ENCODE peak calls at places on chromosomes 4 and X, in seven cellular contexts. One of them, this sample, is unnamed.
A peak's percentile ranks its signal among the peaks of the same experiment; 100 is the strongest.

GRCh38 chr4:173325007-173325736 is 9.0 kb downstream of the HMGB2 start:
- DNase-seq in cardiac muscle cell: no peak
- DNase-seq in IMR-90: no peak
- DNase-seq in CD8-positive, alpha-beta T cell: no peak
- DNase-seq in effector memory CD4-positive, alpha-beta T cell: no peak
- DNase-seq in ovary: no peak
- DNase-seq in iPS DF 6.9: no peak
- DNase-seq in this sample: no peak

GRCh38 chrX:116409224-116409623 is 27.2 kb upstream of the SLC6A14 start:
- DNase-seq in cardiac muscle cell: no peak
- DNase-seq in IMR-90: no peak
- DNase-seq in CD8-positive, alpha-beta T cell: no peak
- DNase-seq in effector memory CD4-positive, alpha-beta T cell: no peak
- DNase-seq in ovary: no peak
- DNase-seq in iPS DF 6.9: no peak
- DNase-seq in this sample: no peak

GRCh38 chr4:112340048-112340447 is 42.9 kb downstream of the ALPK1 start:
- DNase-seq in cardiac muscle cell: no peak
- DNase-seq in IMR-90: no peak
- DNase-seq in CD8-positive, alpha-beta T cell: no peak
- DNase-seq in effector memory CD4-positive, alpha-beta T cell: no peak
- DNase-seq in ovary: no peak
- DNase-seq in iPS DF 6.9: no peak
- DNase-seq in this sample: no peak

GRCh38 chrX:54166915-54167314 is 16.1 kb downstream of the FAM120C start:
- DNase-seq in cardiac muscle cell: no peak
- DNase-seq in IMR-90: no peak
- DNase-seq in CD8-positive, alpha-beta T cell: no peak
- DNase-seq in effector memory CD4-positive, alpha-beta T cell: no peak
- DNase-seq in ovary: no peak
- DNase-seq in iPS DF 6.9: no peak
- DNase-seq in this sample: no peak

GRCh38 chrX:142251665-142252064 is 46.6 kb upstream of the MAGEC2 start:
- DNase-seq in cardiac muscle cell: no peak
- DNase-seq in IMR-90: no peak
- DNase-seq in CD8-positive, alpha-beta T cell: no peak
- DNase-seq in effector memory CD4-positive, alpha-beta T cell: no peak
- DNase-seq in ovary: no peak
- DNase-seq in iPS DF 6.9: no peak
- DNase-seq in this sample: no peak

GRCh38 chr4:36676139-36677050 is 395.0 kb downstream of the DTHD1 start:
- DNase-seq in cardiac muscle cell: no peak
- DNase-seq in IMR-90: no peak
- DNase-seq in CD8-positive, alpha-beta T cell: no peak
- DNase-seq in effector memory CD4-positive, alpha-beta T cell: no peak
- DNase-seq in ovary: no peak
- DNase-seq in iPS DF 6.9: no peak
- DNase-seq in this sample: no peak

GRCh38 chr4:8115916-8116315 is 42.7 kb downstream of the ABLIM2 start:
- DNase-seq in cardiac muscle cell: no peak
- DNase-seq in IMR-90: no peak
- DNase-seq in CD8-positive, alpha-beta T cell: peak; percentile 31
- DNase-seq in effector memory CD4-positive, alpha-beta T cell: no peak
- DNase-seq in ovary: no peak
- DNase-seq in iPS DF 6.9: no peak
- DNase-seq in this sample: no peak

GRCh38 chrX:143633530-143634372 is 2.1 kb downstream of the SLITRK4 start:
- DNase-seq in cardiac muscle cell: peak; percentile 25
- DNase-seq in IMR-90: no peak
- DNase-seq in CD8-positive, alpha-beta T cell: no peak
- DNase-seq in effector memory CD4-positive, alpha-beta T cell: no peak
- DNase-seq in ovary: no peak
- DNase-seq in iPS DF 6.9: no peak
- DNase-seq in this sample: no peak

GRCh38 chr4:188824553-188824952 is 685.3 kb downstream of the TRIML1 start:
- DNase-seq in cardiac muscle cell: no peak
- DNase-seq in IMR-90: no peak
- DNase-seq in CD8-positive, alpha-beta T cell: no peak
- DNase-seq in effector memory CD4-positive, alpha-beta T cell: no peak
- DNase-seq in ovary: no peak
- DNase-seq in iPS DF 6.9: no peak
- DNase-seq in this sample: no peak

GRCh38 chr4:48015216-48015615 is 1.3 kb downstream of the CNGA1 start:
- DNase-seq in cardiac muscle cell: no peak
- DNase-seq in IMR-90: no peak
- DNase-seq in CD8-positive, alpha-beta T cell: no peak
- DNase-seq in effector memory CD4-positive, alpha-beta T cell: no peak
- DNase-seq in ovary: no peak
- DNase-seq in iPS DF 6.9: no peak
- DNase-seq in this sample: no peak

GRCh38 chr4:67531349-67531748 is 14.0 kb downstream of the CENPC start:
- DNase-seq in cardiac muscle cell: no peak
- DNase-seq in IMR-90: no peak
- DNase-seq in CD8-positive, alpha-beta T cell: no peak
- DNase-seq in effector memory CD4-positive, alpha-beta T cell: no peak
- DNase-seq in ovary: no peak
- DNase-seq in iPS DF 6.9: no peak
- DNase-seq in this sample: no peak

GRCh38 chr4:110621839-110622751 is 782 bp downstream of the PITX2 start:
- DNase-seq in cardiac muscle cell: no peak
- DNase-seq in IMR-90: no peak
- DNase-seq in CD8-positive, alpha-beta T cell: no peak
- DNase-seq in effector memory CD4-positive, alpha-beta T cell: no peak
- DNase-seq in ovary: no peak
- DNase-seq in iPS DF 6.9: no peak
- DNase-seq in this sample: no peak

GRCh38 chr4:24792552-24792951 is 2.8 kb upstream of the SOD3 start:
- DNase-seq in cardiac muscle cell: no peak
- DNase-seq in IMR-90: no peak
- DNase-seq in CD8-positive, alpha-beta T cell: no peak
- DNase-seq in effector memory CD4-positive, alpha-beta T cell: no peak
- DNase-seq in ovary: no peak
- DNase-seq in iPS DF 6.9: no peak
- DNase-seq in this sample: no peak

GRCh38 chr4:23097251-23097650 is 404.5 kb downstream of the GBA3 start:
- DNase-seq in cardiac muscle cell: no peak
- DNase-seq in IMR-90: peak; percentile 44
- DNase-seq in CD8-positive, alpha-beta T cell: no peak
- DNase-seq in effector memory CD4-positive, alpha-beta T cell: no peak
- DNase-seq in ovary: no peak
- DNase-seq in iPS DF 6.9: no peak
- DNase-seq in this sample: no peak

GRCh38 chrX:39772057-39772832 is 325.5 kb downstream of the BCOR start:
- DNase-seq in cardiac muscle cell: peak; percentile 81
- DNase-seq in IMR-90: peak; percentile 55
- DNase-seq in CD8-positive, alpha-beta T cell: peak; percentile 57
- DNase-seq in effector memory CD4-positive, alpha-beta T cell: no peak
- DNase-seq in ovary: no peak
- DNase-seq in iPS DF 6.9: peak; percentile 47
- DNase-seq in this sample: no peak

GRCh38 chrX:151970661-151971060 is 3.8 kb downstream of the GABRE start:
- DNase-seq in cardiac muscle cell: no peak
- DNase-seq in IMR-90: peak; percentile 65
- DNase-seq in CD8-positive, alpha-beta T cell: no peak
- DNase-seq in effector memory CD4-positive, alpha-beta T cell: no peak
- DNase-seq in ovary: peak; percentile 56
- DNase-seq in iPS DF 6.9: no peak
- DNase-seq in this sample: no peak

DNA sequence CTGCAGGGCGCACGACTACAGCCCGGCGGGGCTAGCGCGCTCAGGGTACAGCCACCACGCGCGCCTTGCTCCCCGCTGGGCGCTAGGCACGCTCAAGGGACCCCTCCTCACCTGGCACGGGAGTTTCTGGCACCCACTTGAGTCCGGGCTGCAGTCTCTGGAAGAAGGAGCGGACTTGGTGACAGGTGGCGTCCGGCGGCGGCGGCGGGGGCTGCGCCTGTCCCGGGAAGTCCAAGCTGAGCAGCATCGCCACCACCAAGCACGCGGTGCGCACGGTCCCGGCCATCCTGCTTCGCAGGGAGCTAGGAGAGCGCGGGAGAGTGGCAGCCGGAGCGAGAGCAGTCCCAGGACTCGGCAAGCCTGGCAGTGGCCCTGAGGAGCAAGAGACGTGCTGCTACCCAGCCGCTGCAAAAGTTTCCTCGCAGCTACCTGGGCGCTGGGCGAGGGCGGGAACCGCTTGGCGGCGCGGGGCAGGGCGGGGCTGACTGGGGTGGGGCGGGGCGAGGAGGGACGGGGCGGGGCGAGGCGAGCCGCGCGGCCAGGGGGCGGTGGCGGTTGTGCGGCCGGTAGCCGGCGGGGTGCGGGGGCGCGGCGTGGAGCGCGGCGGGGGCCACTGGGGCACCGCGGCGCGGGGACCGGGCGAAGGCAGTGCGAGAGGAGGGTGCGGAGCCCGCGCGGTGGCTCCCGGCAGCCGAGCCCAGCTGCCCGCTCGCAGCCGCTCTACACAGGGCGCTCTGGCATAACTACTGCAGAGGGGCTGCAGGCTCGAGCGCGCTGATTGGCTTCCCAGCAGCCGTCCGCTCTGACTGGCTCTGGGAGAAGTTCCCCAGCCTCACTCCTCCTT is at the start of gene GPC3:
- DNase-seq in cardiac muscle cell: peak; percentile 92
- DNase-seq in IMR-90: peak; percentile 0
- DNase-seq in CD8-positive, alpha-beta T cell: peak; percentile 19
- DNase-seq in effector memory CD4-positive, alpha-beta T cell: peak; percentile 1
- DNase-seq in ovary: peak; percentile 67
- DNase-seq in iPS DF 6.9: peak; percentile 43
- DNase-seq in this sample: no peak
- H3K4me3 ChIP-seq in cardiac muscle cell: peak within 1 kb of the TSS; percentile 45
- H3K4me3 ChIP-seq in IMR-90: no peak within 1 kb of the TSS
- H3K4me3 ChIP-seq in CD8-positive, alpha-beta T cell: peak within 1 kb of the TSS; percentile 27
- H3K4me3 ChIP-seq in effector memory CD4-positive, alpha-beta T cell: peak within 1 kb of the TSS; percentile 37
- H3K4me3 ChIP-seq in ovary: peak within 1 kb of the TSS; percentile 34
- H3K4me3 ChIP-seq in iPS DF 6.9: peak within 1 kb of the TSS; percentile 46
- H3K4me3 ChIP-seq in this sample: peak within 1 kb of the TSS; percentile 56

GRCh38 chrX:19807414-19807813 is 80.0 kb downstream of the SH3KBP1 start:
- DNase-seq in cardiac muscle cell: no peak
- DNase-seq in IMR-90: no peak
- DNase-seq in CD8-positive, alpha-beta T cell: no peak
- DNase-seq in effector memory CD4-positive, alpha-beta T cell: no peak
- DNase-seq in ovary: no peak
- DNase-seq in iPS DF 6.9: no peak
- DNase-seq in this sample: no peak

GRCh38 chrX:19804168-19804567 is 83.2 kb downstream of the SH3KBP1 start:
- DNase-seq in cardiac muscle cell: no peak
- DNase-seq in IMR-90: no peak
- DNase-seq in CD8-positive, alpha-beta T cell: no peak
- DNase-seq in effector memory CD4-positive, alpha-beta T cell: no peak
- DNase-seq in ovary: no peak
- DNase-seq in iPS DF 6.9: no peak
- DNase-seq in this sample: no peak

GRCh38 chrX:19800821-19801220 is 86.6 kb downstream of the SH3KBP1 start:
- DNase-seq in cardiac muscle cell: no peak
- DNase-seq in IMR-90: no peak
- DNase-seq in CD8-positive, alpha-beta T cell: no peak
- DNase-seq in effector memory CD4-positive, alpha-beta T cell: no peak
- DNase-seq in ovary: no peak
- DNase-seq in iPS DF 6.9: no peak
- DNase-seq in this sample: no peak

GRCh38 chrX:19810370-19810769 is 77.0 kb downstream of the SH3KBP1 start:
- DNase-seq in cardiac muscle cell: no peak
- DNase-seq in IMR-90: no peak
- DNase-seq in CD8-positive, alpha-beta T cell: no peak
- DNase-seq in effector memory CD4-positive, alpha-beta T cell: no peak
- DNase-seq in ovary: no peak
- DNase-seq in iPS DF 6.9: no peak
- DNase-seq in this sample: no peak

GRCh38 chrX:19805054-19805690 is 82.2 kb downstream of the SH3KBP1 start:
- DNase-seq in cardiac muscle cell: no peak
- DNase-seq in IMR-90: no peak
- DNase-seq in CD8-positive, alpha-beta T cell: no peak
- DNase-seq in effector memory CD4-positive, alpha-beta T cell: no peak
- DNase-seq in ovary: no peak
- DNase-seq in iPS DF 6.9: no peak
- DNase-seq in this sample: no peak
- H3K4me1 ChIP-seq in cardiac muscle cell: peaks cover under 1% of the 10 kb centered on the region
- H3K4me1 ChIP-seq in IMR-90: no peaks in the 10 kb centered on the region
- H3K4me1 ChIP-seq in CD8-positive, alpha-beta T cell: peaks cover 41% of the 10 kb centered on the region
- H3K4me1 ChIP-seq in effector memory CD4-positive, alpha-beta T cell: peaks cover 16% of the 10 kb centered on the region
- H3K4me1 ChIP-seq in ovary: no peaks in the 10 kb centered on the region
- H3K4me1 ChIP-seq in iPS DF 6.9: no peaks in the 10 kb centered on the region
- H3K4me1 ChIP-seq in this sample: no peaks in the 10 kb centered on the region

DNA sequence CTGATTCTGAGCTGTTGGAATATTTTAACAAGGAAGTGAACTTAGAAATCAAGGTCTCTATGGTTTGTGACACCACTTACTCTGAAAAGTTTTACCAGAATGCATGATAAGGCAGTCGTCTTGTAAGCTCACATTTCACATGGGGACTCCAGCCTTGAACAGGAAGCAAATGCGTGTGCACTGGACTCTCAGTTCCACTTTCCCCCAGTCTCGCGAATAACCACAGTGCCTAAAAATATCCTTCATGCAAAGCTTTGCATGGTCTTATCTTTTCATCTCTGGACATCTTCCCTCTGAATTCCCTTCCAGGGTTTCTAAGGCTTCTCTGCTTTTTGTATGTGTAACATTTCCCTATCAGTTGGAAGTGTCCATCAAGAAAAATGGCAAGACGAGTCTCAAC is 581.8 kb downstream of the NLGN4X start:
- DNase-seq in cardiac muscle cell: no peak
- DNase-seq in IMR-90: no peak
- DNase-seq in CD8-positive, alpha-beta T cell: no peak
- DNase-seq in effector memory CD4-positive, alpha-beta T cell: no peak
- DNase-seq in ovary: no peak
- DNase-seq in iPS DF 6.9: no peak
- DNase-seq in this sample: no peak
- H3K4me3 ChIP-seq in cardiac muscle cell: no peak overlapping the region
- H3K4me3 ChIP-seq in IMR-90: no peak overlapping the region
- H3K4me3 ChIP-seq in CD8-positive, alpha-beta T cell: no peak overlapping the region
- H3K4me3 ChIP-seq in effector memory CD4-positive, alpha-beta T cell: no peak overlapping the region
- H3K4me3 ChIP-seq in ovary: no peak overlapping the region
- H3K4me3 ChIP-seq in iPS DF 6.9: no peak overlapping the region
- H3K4me3 ChIP-seq in this sample: no peak overlapping the region

GRCh38 chr4:74324262-74324661 is 16.0 kb downstream of the EPGN start:
- DNase-seq in cardiac muscle cell: no peak
- DNase-seq in IMR-90: no peak
- DNase-seq in CD8-positive, alpha-beta T cell: no peak
- DNase-seq in effector memory CD4-positive, alpha-beta T cell: no peak
- DNase-seq in ovary: no peak
- DNase-seq in iPS DF 6.9: no peak
- DNase-seq in this sample: no peak

GRCh38 chr4:74330295-74330750 is 22.1 kb downstream of the EPGN start:
- DNase-seq in cardiac muscle cell: no peak
- DNase-seq in IMR-90: no peak
- DNase-seq in CD8-positive, alpha-beta T cell: no peak
- DNase-seq in effector memory CD4-positive, alpha-beta T cell: no peak
- DNase-seq in ovary: no peak
- DNase-seq in iPS DF 6.9: no peak
- DNase-seq in this sample: no peak

GRCh38 chr4:74327751-74328150 is 19.5 kb downstream of the EPGN start:
- DNase-seq in cardiac muscle cell: no peak
- DNase-seq in IMR-90: peak; percentile 29
- DNase-seq in CD8-positive, alpha-beta T cell: no peak
- DNase-seq in effector memory CD4-positive, alpha-beta T cell: no peak
- DNase-seq in ovary: no peak
- DNase-seq in iPS DF 6.9: no peak
- DNase-seq in this sample: no peak

GRCh38 chr4:74328501-74328900 is 20.2 kb downstream of the EPGN start:
- DNase-seq in cardiac muscle cell: no peak
- DNase-seq in IMR-90: peak; percentile 27
- DNase-seq in CD8-positive, alpha-beta T cell: no peak
- DNase-seq in effector memory CD4-positive, alpha-beta T cell: no peak
- DNase-seq in ovary: no peak
- DNase-seq in iPS DF 6.9: no peak
- DNase-seq in this sample: no peak

GRCh38 chr4:74325886-74326285 is 17.6 kb downstream of the EPGN start:
- DNase-seq in cardiac muscle cell: no peak
- DNase-seq in IMR-90: no peak
- DNase-seq in CD8-positive, alpha-beta T cell: no peak
- DNase-seq in effector memory CD4-positive, alpha-beta T cell: no peak
- DNase-seq in ovary: no peak
- DNase-seq in iPS DF 6.9: no peak
- DNase-seq in this sample: no peak
- H3K4me1 ChIP-seq in cardiac muscle cell: no peaks in the 10 kb centered on the region
- H3K4me1 ChIP-seq in IMR-90: no peaks in the 10 kb centered on the region
- H3K4me1 ChIP-seq in CD8-positive, alpha-beta T cell: no peaks in the 10 kb centered on the region
- H3K4me1 ChIP-seq in effector memory CD4-positive, alpha-beta T cell: no peaks in the 10 kb centered on the region
- H3K4me1 ChIP-seq in ovary: no peaks in the 10 kb centered on the region
- H3K4me1 ChIP-seq in iPS DF 6.9: peaks cover under 1% of the 10 kb centered on the region
- H3K4me1 ChIP-seq in this sample: no peaks in the 10 kb centered on the region